ENCODE peak calls at places on chromosomes 6 and 20, in seven cellular contexts. B is CD4-positive, alpha-beta T cell; U is endothelial cell; L is HL-60; P is PC-3; Y is tibial nerve; I is adrenal gland. S is an unnamed sample.

GRCh38 chr6:70371454-70372105 is 41.7 kb upstream of the FAM135A start:
- DNase-seq in U (no peak), Y (no peak), L (peak; percentile 32), P (peak; percentile 92), I (no peak), B (no peak), S (no peak)

GRCh38 chr20:38138086-38138777 is 26.8 kb downstream of the TGM2 start:
- DNase-seq in P (no peak), Y (no peak), L (no peak), I (no peak), U (no peak), B (no peak), S (no peak)

GRCh38 chr20:23305098-23305497 is 45.5 kb upstream of the NXT1 start:
- DNase-seq in I (no peak), P (no peak), B (no peak), Y (peak; percentile 32), L (no peak), U (no peak), S (no peak)

GRCh38 chr20:20362774-20363435 is 5.0 kb upstream of the INSM1 start:
- DNase-seq in L (no peak), U (peak; percentile 32), Y (no peak), I (peak; percentile 67), P (no peak), B (no peak), S (no peak)

GRCh38 chr20:44218441-44218840 is 7.9 kb upstream of the OSER1 start:
- DNase-seq in U (no peak), Y (no peak), P (no peak), B (peak; percentile 44), I (no peak), L (no peak), S (no peak)

GRCh38 chr6:136249336-136249735 is 775 bp downstream of the MTFR2 start:
- DNase-seq in U (no peak), Y (no peak), L (no peak), B (no peak), I (no peak), P (no peak), S (no peak)

GRCh38 chr6:154479388-154480143 is 30.9 kb downstream of the CNKSR3 start:
- DNase-seq in U (no peak), P (no peak), B (no peak), L (no peak), Y (no peak), I (no peak), S (no peak)

GRCh38 chr20:18005170-18005989 is 36.6 kb downstream of the MGME1 start:
- DNase-seq in Y (no peak), U (no peak), B (no peak), I (no peak), P (no peak), L (no peak), S (no peak)

GRCh38 chr6:11931296-11932035 is 80.6 kb upstream of the HIVEP1 start:
- DNase-seq in P (no peak), I (no peak), B (no peak), L (no peak), Y (no peak), U (no peak), S (no peak)

GRCh38 chr6:114084327-114084890 is 113.5 kb upstream of the HDAC2 start:
- DNase-seq in U (no peak), B (no peak), L (no peak), I (no peak), Y (no peak), P (no peak), S (no peak)

GRCh38 chr20:19628570-19629134 is 129.4 kb upstream of the RIN2 start:
- DNase-seq in I (peak; percentile 79), L (peak; percentile 51), Y (no peak), B (no peak), U (peak; percentile 83), P (peak; percentile 86), S (no peak)

GRCh38 chr6:24492475-24492874 is 2.3 kb upstream of the ALDH5A1 start:
- DNase-seq in I (no peak), Y (no peak), U (peak; percentile 34), B (no peak), P (no peak), L (no peak), S (no peak)

GRCh38 chr20:2557873-2558580 is 21.7 kb downstream of the TMC2 start:
- DNase-seq in L (no peak), Y (no peak), B (no peak), P (no peak), I (no peak), U (no peak), S (no peak)

GRCh38 chr20:16256981-16257380 is 316.3 kb downstream of the KIF16B start:
- DNase-seq in Y (no peak), I (no peak), P (no peak), B (no peak), L (no peak), U (no peak), S (no peak)

GRCh38 chr20:44019638-44020335 is 105.1 kb downstream of the TOX2 start:
- DNase-seq in U (no peak), B (no peak), L (no peak), I (peak; percentile 53), Y (no peak), P (peak; percentile 45), S (no peak)

GRCh38 chr20:37723668-37724067 is 29.8 kb downstream of the CTNNBL1 start:
- DNase-seq in P (no peak), B (no peak), L (no peak), U (no peak), Y (no peak), I (no peak), S (no peak)

GRCh38 chr6:92708270-92708669 is 711.1 kb downstream of the EPHA7 start:
- DNase-seq in I (no peak), U (no peak), P (no peak), B (no peak), Y (no peak), L (no peak), S (no peak)

GRCh38 chr6:56708810-56709597 is 66.3 kb upstream of the DST start:
- DNase-seq in L (peak; percentile 61), I (no peak), Y (no peak), P (peak; percentile 85), B (no peak), U (no peak), S (no peak)

GRCh38 chr6:112205521-112206458 is 48.6 kb downstream of the LAMA4 start:
- DNase-seq in U (no peak), L (no peak), P (peak; percentile 82), Y (no peak), I (no peak), B (no peak), S (no peak)

GRCh38 chr20:22385602-22386299 is 198.6 kb downstream of the FOXA2 start:
- DNase-seq in B (no peak), P (peak; percentile 60), Y (no peak), U (no peak), I (no peak), L (no peak), S (no peak)

GRCh38 chr6:148682990-148683389 is 63.8 kb upstream of the UST start:
- DNase-seq in L (peak; percentile 91), I (no peak), U (no peak), Y (no peak), B (no peak), P (no peak), S (peak; percentile 63)

GRCh38 chr6:32050562-32050961 is 12.3 kb downstream of the CYP21A2 start:
- DNase-seq in I (no peak), P (no peak), L (no peak), Y (no peak), B (no peak), U (no peak), S (peak; percentile 19)

GRCh38 chr20:58891686-58892125 is 39.2 kb downstream of the GNAS start:
- DNase-seq in P (peak; percentile 44), U (no peak), L (no peak), B (peak; percentile 28), Y (no peak), I (no peak), S (no peak)

GRCh38 chr20:46000571-46001145 is 8.1 kb upstream of the MMP9 start:
- DNase-seq in P (no peak), I (no peak), B (no peak), Y (no peak), L (no peak), U (peak; percentile 46), S (no peak)

GRCh38 chr6:31067881-31068737 is 44.3 kb downstream of the C6orf15 start:
- DNase-seq in P (no peak), Y (no peak), U (no peak), I (no peak), B (no peak), L (no peak), S (no peak)

GRCh38 chr20:41038149-41038877 is 9.7 kb downstream of the TOP1 start:
- DNase-seq in P (no peak), I (no peak), L (no peak), Y (no peak), U (no peak), B (no peak), S (no peak)

GRCh38 chr6:5671162-5671561 is 335.6 kb downstream of the NRN1 start:
- DNase-seq in B (no peak), U (no peak), I (peak; percentile 64), Y (no peak), L (peak; percentile 96), P (no peak), S (peak; percentile 84)

DNA sequence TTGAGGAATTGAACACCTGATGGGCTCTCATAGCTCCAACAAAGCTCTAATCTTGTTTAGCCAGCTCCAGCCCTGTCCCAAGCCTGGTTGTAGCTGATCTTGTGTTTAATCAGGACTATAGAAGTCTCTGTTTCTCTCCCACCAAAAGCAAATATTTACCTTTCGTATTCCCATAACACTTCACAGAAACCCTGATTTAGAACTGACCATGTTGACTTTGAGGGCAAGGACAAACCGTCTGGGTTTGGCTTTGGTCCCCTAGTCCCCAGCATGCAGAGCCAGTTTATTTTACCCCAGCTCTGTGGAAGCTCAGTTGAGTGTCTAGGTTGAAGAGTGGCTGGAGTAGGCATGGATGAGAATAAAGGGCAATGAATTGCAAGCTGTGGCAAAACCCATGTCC is 18.0 kb upstream of the SIM1 start:
- DNase-seq in U (no peak), P (peak; percentile 26), Y (no peak), I (no peak), L (no peak), B (no peak), S (no peak)
- TF ChIP-seq CTCF in U (no peak), P (no peak), Y (no peak), I (no peak), L (no peak), B (no peak), S (no peak)

GRCh38 chr20:47749367-47749766 is 35.9 kb downstream of the SULF2 start:
- DNase-seq in Y (no peak), U (no peak), B (no peak), P (no peak), L (no peak), I (no peak), S (no peak)
- TF ChIP-seq CTCF in Y (no peak), U (no peak), B (no peak), P (no peak), L (no peak), I (no peak), S (no peak)

GRCh38 chr6:52603000-52603795 is 26.3 kb upstream of the TRAM2 start:
- DNase-seq in B (no peak), I (no peak), Y (no peak), P (peak; percentile 47), L (no peak), U (no peak), S (no peak)
- TF ChIP-seq CTCF in B (no peak), I (no peak), Y (no peak), P (no peak), L (no peak), U (no peak), S (no peak)

DNA sequence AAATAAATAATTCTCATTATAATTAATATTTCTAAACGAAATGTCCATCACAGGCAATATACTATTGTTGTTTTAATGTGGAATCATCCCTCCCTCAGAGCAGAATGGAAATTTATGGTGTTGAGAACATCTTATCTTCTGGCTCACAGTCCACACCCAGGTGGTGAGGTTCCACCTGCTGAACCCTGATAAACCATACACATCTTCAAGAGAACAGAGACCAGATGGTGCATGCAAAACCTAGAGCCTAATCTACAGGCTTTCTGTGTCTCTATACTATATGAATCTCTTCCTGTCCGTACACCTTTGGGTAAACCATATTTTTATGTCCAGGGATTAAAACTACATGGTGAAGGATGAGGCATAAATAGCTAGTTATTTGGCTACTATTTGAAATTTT is 52.3 kb upstream of the UFL1 start:
- DNase-seq in P (no peak), U (no peak), Y (no peak), B (no peak), I (no peak), L (no peak), S (no peak)
- TF ChIP-seq CTCF in P (no peak), U (no peak), Y (no peak), B (peak; percentile 29), I (no peak), L (no peak), S (no peak)

S was measured in CD14-positive monocyte.